ENCODE peak calls at places on chromosomes 6 and 20, in six cellular contexts. R is neuronal stem cell, M is IMR-90, G is H1, F is trophoblast cell, N is mesenchymal stem cell. J is an unnamed sample.

GRCh38 chr20:39019805-39020325 is 57.7 kb downstream of the DHX35 start:
- DNase-seq in R (no peak), M (no peak), G (no peak), F (no peak), N (no peak), J (no peak)

GRCh38 chr6:113488812-113489685 is 368.1 kb upstream of the MARCKS start:
- DNase-seq in R (no peak), M (no peak), G (no peak), F (no peak), N (no peak), J (no peak)

GRCh38 chr6:160960839-160961238 is 30.7 kb upstream of the MAP3K4 start:
- DNase-seq in R (no peak), M (no peak), G (no peak), F (no peak), N (no peak), J (no peak)

GRCh38 chr20:45949542-45950329 is 15.3 kb downstream of the PCIF1 start:
- DNase-seq in R (no peak), M (no peak), G (no peak), F (no peak), N (no peak), J (no peak)

GRCh38 chr20:41151134-41151869 is 14.0 kb downstream of the PLCG1 start:
- DNase-seq in R (no peak), M (no peak), G (no peak), F (peak), N (no peak), J (no peak)

GRCh38 chr6:157017861-157018260 is 240.7 kb downstream of the ARID1B start:
- DNase-seq in R (no peak), M (peak), G (no peak), F (no peak), N (no peak), J (no peak)

GRCh38 chr6:111105578-111105977 is 18.3 kb downstream of the SLC16A10 start:
- DNase-seq in R (no peak), M (peak), G (no peak), F (peak), N (no peak), J (no peak)

GRCh38 chr20:42837456-42837855 is 352.2 kb downstream of the PTPRT start:
- DNase-seq in R (no peak), M (no peak), G (no peak), F (no peak), N (no peak), J (no peak)

GRCh38 chr20:57695940-57696339 is 13.9 kb downstream of the PMEPA1 start:
- DNase-seq in R (no peak), M (no peak), G (no peak), F (no peak), N (no peak), J (no peak)

GRCh38 chr20:56716806-56717205 is 87.7 kb downstream of the TFAP2C start:
- DNase-seq in R (no peak), M (no peak), G (no peak), F (no peak), N (no peak), J (no peak)

GRCh38 chr6:32982084-32982701 is 13.8 kb downstream of the BRD2 start:
- DNase-seq in R (no peak), M (no peak), G (no peak), F (peak), N (peak), J (no peak)

GRCh38 chr20:13008761-13009681 is at the start of gene SPTLC3:
- DNase-seq in R (no peak), M (peak), G (no peak), F (peak), N (peak), J (peak)

GRCh38 chr20:1296922-1297321 is 30.8 kb downstream of the SNPH start:
- DNase-seq in R (no peak), M (no peak), G (no peak), F (peak), N (no peak), J (no peak)

GRCh38 chr6:38269773-38270172 is 370.0 kb downstream of the BTBD9 start:
- DNase-seq in R (no peak), M (no peak), G (no peak), F (no peak), N (peak), J (no peak)

GRCh38 chr6:119140471-119141165 is 62.2 kb upstream of the FAM184A start:
- DNase-seq in R (no peak), M (no peak), G (peak), F (no peak), N (no peak), J (no peak)

GRCh38 chr6:15501806-15502450 is 160.9 kb downstream of the DTNBP1 start:
- DNase-seq in R (no peak), M (peak), G (no peak), F (no peak), N (peak), J (no peak)

GRCh38 chr6:139028658-139029469 is at the start of gene ABRACL:
- DNase-seq in R (peak), M (peak), G (peak), F (peak), N (peak), J (no peak)

GRCh38 chr6:16129623-16130243 is 847 bp downstream of the MYLIP start:
- DNase-seq in R (peak), M (peak), G (peak), F (no peak), N (no peak), J (peak)

GRCh38 chr6:25842526-25842925 is 10.7 kb upstream of the SLC17A1 start:
- DNase-seq in R (no peak), M (no peak), G (no peak), F (no peak), N (no peak), J (no peak)

GRCh38 chr20:51365670-51366069 is 176.8 kb downstream of the NFATC2 start:
- DNase-seq in R (no peak), M (peak), G (no peak), F (no peak), N (peak), J (no peak)

GRCh38 chr20:25259788-25260254 is 11.9 kb downstream of the PYGB start:
- DNase-seq in R (no peak), M (no peak), G (peak), F (no peak), N (no peak), J (peak)

GRCh38 chr6:81511423-81511822 is 241.1 kb downstream of the TENT5A start:
- DNase-seq in R (no peak), M (no peak), G (no peak), F (no peak), N (no peak), J (no peak)

GRCh38 chr6:90478789-90479602 is 107.9 kb downstream of the MAP3K7 start:
- DNase-seq in R (peak), M (peak), G (peak), F (peak), N (peak), J (peak)

GRCh38 chr20:24194133-24194532 is 205.6 kb upstream of the GGTLC1 start:
- DNase-seq in R (no peak), M (no peak), G (no peak), F (no peak), N (no peak), J (no peak)

GRCh38 chr6:68634503-68635411 is at the start of gene ADGRB3:
- DNase-seq in R (peak), M (peak), G (peak), F (peak), N (peak), J (peak)

GRCh38 chr20:1622450-1622849 is 2.6 kb upstream of the SIRPB1 start:
- DNase-seq in R (no peak), M (no peak), G (no peak), F (peak), N (no peak), J (no peak)

GRCh38 chr6:44999066-44999465 is 329.1 kb upstream of the RUNX2 start:
- DNase-seq in R (no peak), M (no peak), G (no peak), F (no peak), N (no peak), J (no peak)

GRCh38 chr6:135268740-135269139 is 87.6 kb downstream of the MYB start:
- DNase-seq in R (no peak), M (no peak), G (peak), F (no peak), N (no peak), J (no peak)

GRCh38 chr6:35049885-35050284 is 91.3 kb downstream of the TCP11 start:
- DNase-seq in R (no peak), M (peak), G (no peak), F (no peak), N (peak), J (no peak)

GRCh38 chr6:52020961-52021570 is 66.3 kb downstream of the PKHD1 start:
- DNase-seq in R (peak), M (peak), G (no peak), F (peak), N (peak), J (no peak)

GRCh38 chr20:44613575-44613974 is 31.2 kb downstream of the PKIG start:
- DNase-seq in R (no peak), M (no peak), G (no peak), F (no peak), N (no peak), J (no peak)

GRCh38 chr6:140736227-140736626 is 1361.8 kb upstream of the CITED2 start:
- DNase-seq in R (no peak), M (no peak), G (no peak), F (no peak), N (no peak), J (no peak)

GRCh38 chr6:124164363-124164762 is 360.7 kb downstream of the NKAIN2 start:
- DNase-seq in R (no peak), M (no peak), G (no peak), F (no peak), N (no peak), J (no peak)

GRCh38 chr6:166998256-166999144 is 697 bp upstream of the CEP43 start:
- DNase-seq in R (peak), M (no peak), G (peak), F (peak), N (no peak), J (peak)

GRCh38 chr20:23671479-23671878 is 17.4 kb downstream of the CST4 start:
- DNase-seq in R (no peak), M (no peak), G (no peak), F (no peak), N (no peak), J (no peak)

GRCh38 chr6:105374010-105374420 is 28.9 kb downstream of the PREP start:
- DNase-seq in R (no peak), M (peak), G (no peak), F (peak), N (peak), J (no peak)

GRCh38 chr6:150991487-150991886 is 126.0 kb downstream of the MTHFD1L start:
- DNase-seq in R (no peak), M (no peak), G (no peak), F (no peak), N (no peak), J (no peak)

GRCh38 chr6:150992279-150992678 is 126.8 kb downstream of the MTHFD1L start:
- DNase-seq in R (no peak), M (no peak), G (no peak), F (no peak), N (no peak), J (no peak)

GRCh38 chr6:150993253-150993652 is 127.8 kb downstream of the MTHFD1L start:
- DNase-seq in R (no peak), M (no peak), G (no peak), F (no peak), N (no peak), J (no peak)

GRCh38 chr6:150994026-150994425 is 128.5 kb downstream of the MTHFD1L start:
- DNase-seq in R (no peak), M (no peak), G (no peak), F (no peak), N (no peak), J (no peak)

DNA sequence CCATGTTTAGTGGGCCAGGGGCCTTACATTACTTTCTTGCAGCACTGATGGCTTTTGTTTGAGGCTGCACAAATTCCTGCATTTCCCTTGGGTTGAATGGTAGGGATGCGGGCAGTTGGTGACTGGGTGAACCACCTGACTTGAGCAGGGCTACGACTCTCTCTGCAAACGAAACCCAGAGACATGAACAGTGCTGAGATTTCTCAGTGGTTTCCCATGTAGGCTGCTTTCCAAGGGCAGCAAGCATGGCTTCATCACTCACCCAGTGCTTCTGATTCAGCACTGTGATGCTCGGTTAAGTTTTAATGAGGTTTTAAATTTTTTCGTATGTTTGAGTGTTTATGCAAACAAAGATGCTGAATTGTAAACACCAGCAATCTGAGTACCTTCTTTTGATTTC is 127.2 kb downstream of the MTHFD1L start:
- DNase-seq in R (no peak), M (peak), G (no peak), F (no peak), N (no peak), J (no peak)
- H3K9ac ChIP-seq in R (no peak), M (no peak), G (no peak), F (no peak), N (no peak), J (no peak)

GRCh38 chr6:109092074-109092473 is 2.6 kb downstream of the SESN1 start:
- DNase-seq in R (no peak), M (no peak), G (no peak), F (no peak), N (no peak), J (no peak)
- H3K14ac ChIP-seq in R (no peak), M (no peak), G (no peak), F (no peak), N (no peak), J (no peak)

DNA sequence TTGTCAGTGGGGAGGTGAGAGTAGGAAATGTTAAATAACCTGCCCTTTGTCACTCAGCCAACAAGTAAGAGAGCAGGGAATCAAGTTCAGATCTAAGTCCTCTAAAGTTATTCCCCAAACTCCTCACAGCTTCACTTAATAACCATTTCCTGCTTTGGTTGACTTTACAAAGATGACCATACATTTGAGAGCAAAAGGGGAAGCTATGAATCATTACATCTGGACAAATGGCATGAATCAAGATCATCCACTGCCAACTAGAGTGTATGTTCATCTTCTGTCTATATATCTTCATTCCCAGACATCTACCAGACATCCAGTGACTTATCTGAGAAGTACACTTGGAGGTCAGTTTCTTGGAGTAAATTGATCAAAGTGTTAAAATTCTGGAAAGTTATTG is 15.1 kb upstream of the HIVEP2 start:
- DNase-seq in R (no peak), M (peak), G (no peak), F (no peak), N (peak), J (no peak)
- H3K9ac ChIP-seq in R (no peak), M (no peak), G (no peak), F (no peak), N (no peak), J (no peak)

GRCh38 chr20:49936153-49937022 is at the start of gene RNF114:
- DNase-seq in R (peak), M (peak), G (peak), F (peak), N (peak), J (peak)
- H3K14ac ChIP-seq in R (peak), M (peak), G (no peak), F (peak), N (peak), J (peak)

GRCh38 chr6:14108571-14109410 is 8.8 kb upstream of the CD83 start:
- DNase-seq in R (no peak), M (no peak), G (no peak), F (peak), N (no peak), J (no peak)

GRCh38 chr6:14107000-14107399 is 10.6 kb upstream of the CD83 start:
- DNase-seq in R (no peak), M (no peak), G (no peak), F (no peak), N (no peak), J (no peak)

GRCh38 chr6:14109411-14109826 is 8.2 kb upstream of the CD83 start:
- DNase-seq in R (no peak), M (no peak), G (no peak), F (no peak), N (no peak), J (no peak)

GRCh38 chr6:14113951-14114350 is 3.6 kb upstream of the CD83 start:
- DNase-seq in R (no peak), M (no peak), G (no peak), F (no peak), N (no peak), J (no peak)

DNA sequence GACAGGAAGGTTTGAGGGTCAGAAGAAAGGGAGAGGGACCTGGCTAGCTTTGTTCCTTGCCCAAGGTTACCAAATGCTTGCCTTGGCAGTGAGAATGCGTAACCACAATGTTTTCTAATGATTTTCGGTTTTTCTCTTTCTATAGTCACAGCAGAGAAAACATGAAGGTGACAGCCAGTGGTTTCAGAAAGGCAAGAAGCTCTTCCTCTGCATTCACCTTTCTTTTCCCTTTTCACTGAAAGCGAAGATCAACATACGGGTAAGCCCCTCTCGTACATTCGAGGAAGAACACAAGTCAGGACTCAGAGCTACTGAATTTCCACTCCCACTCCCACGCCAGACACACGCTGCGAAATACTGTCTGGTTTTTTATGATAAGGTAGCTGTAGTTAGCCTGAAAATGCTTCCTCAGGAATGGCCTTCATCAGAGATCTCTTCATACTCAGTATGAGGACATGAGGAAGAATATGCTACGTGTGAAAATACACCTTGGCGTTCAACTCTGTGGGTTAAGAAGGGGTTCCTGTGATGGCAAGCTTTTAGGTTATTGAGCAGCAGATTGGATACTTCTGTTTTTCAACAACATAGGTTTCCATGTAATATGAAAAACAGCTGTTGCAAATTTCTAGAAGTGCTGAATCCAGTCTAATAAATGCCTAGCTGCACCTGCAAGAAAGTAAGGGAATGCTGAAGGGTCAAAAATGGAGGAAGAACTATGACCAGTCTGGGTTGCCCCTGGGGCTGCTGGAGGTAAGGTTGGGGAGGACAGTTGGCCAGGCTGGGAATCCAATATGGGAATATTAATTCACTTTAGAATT is 7.4 kb upstream of the CD83 start:
- DNase-seq in R (no peak), M (no peak), G (no peak), F (no peak), N (no peak), J (no peak)
- H3K9ac ChIP-seq in R (no peak), M (no peak), G (no peak), F (no peak), N (no peak), J (no peak)

DNA sequence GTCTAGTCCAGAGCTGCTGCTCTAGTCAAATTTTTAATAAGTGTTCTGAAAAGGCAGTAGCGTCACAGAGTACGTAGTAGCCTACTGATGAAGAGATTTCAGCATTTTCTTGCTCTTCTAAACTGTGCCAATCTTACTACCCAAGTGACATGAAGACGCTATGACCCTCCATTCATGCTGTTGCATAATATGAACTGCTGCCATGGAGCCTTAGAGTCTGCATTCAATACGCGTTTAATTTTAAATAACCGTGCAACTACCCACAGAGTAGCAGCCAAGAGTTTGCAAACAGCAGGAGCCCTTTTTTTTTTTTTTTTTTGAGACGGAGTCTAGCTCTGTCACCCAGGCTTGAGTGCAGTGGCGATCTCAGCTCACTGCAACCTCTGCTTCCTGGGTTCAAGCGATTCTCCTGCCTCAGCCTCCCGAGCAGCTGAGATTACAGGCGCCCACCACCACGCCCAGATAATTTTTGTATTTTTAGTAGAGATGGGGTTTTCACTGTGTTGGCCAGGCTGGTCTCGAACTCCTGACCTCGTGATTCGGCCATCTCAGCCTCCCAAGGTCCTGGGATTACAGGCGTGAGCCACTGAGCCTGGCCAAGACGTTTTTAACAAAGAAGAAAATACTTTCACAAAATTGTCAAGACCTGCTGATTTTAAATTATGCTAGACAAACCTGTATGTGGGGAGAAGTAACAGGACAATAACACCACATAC is 44.3 kb downstream of the EZR start:
- DNase-seq in R (no peak), M (no peak), G (no peak), F (no peak), N (no peak), J (no peak)
- H3K14ac ChIP-seq in R (no peak), M (no peak), G (no peak), F (no peak), N (no peak), J (no peak)

GRCh38 chr6:149013932-149014331 is 267.1 kb downstream of the UST start:
- DNase-seq in R (no peak), M (no peak), G (no peak), F (no peak), N (no peak), J (no peak)
- H3K9ac ChIP-seq in R (no peak), M (no peak), G (no peak), F (no peak), N (peak), J (no peak)